ENCODE peak calls at places on chromosome 7, in seven cellular contexts. I is stimulated activated CD8-positive, alpha-beta memory T cell treated with anti-CD3 and anti-CD28 coated beads, Interleukin-7, amount 100 ng/mL, for 48 hours; F is NCI-H526; Z is amygdala; H is Caco-2; E is GM12892; G is CD8-positive, alpha-beta T cell. N is an unnamed sample.

GRCh38 chr7:46747869-46748576 is 827.0 kb upstream of the IGFBP3 start:
- DNase-seq in I (no peak), F (no peak), Z (no peak), H (no peak), E (no peak), G (no peak), N (no peak)

GRCh38 chr7:2383543-2384274 is 19.7 kb upstream of the CHST12 start:
- DNase-seq in I (no peak), F (no peak), Z (no peak), H (no peak), E (no peak), G (no peak), N (no peak)

GRCh38 chr7:102042016-102042656 is 224.7 kb downstream of the CUX1 start:
- DNase-seq in I (no peak), F (no peak), Z (no peak), H (no peak), E (no peak), G (no peak), N (peak; percentile 19)

GRCh38 chr7:44469461-44469860 is 21.0 kb downstream of the NUDCD3 start:
- DNase-seq in I (no peak), F (no peak), Z (no peak), H (no peak), E (no peak), G (no peak), N (no peak)

GRCh38 chr7:101347477-101347876 is 15.2 kb upstream of the COL26A1 start:
- DNase-seq in I (no peak), F (no peak), Z (no peak), H (no peak), E (no peak), G (no peak), N (no peak)

GRCh38 chr7:104971290-104972071 is 42.5 kb upstream of the KMT2E start:
- DNase-seq in I (no peak), F (peak; percentile 95), Z (no peak), H (peak; percentile 49), E (no peak), G (no peak), N (peak; percentile 84)

GRCh38 chr7:19648791-19649190 is 60.0 kb downstream of the POLR1F start:
- DNase-seq in I (no peak), F (no peak), Z (no peak), H (no peak), E (no peak), G (no peak), N (peak; percentile 55)

GRCh38 chr7:121953601-121954000 is 80.6 kb downstream of the PTPRZ1 start:
- DNase-seq in I (no peak), F (no peak), Z (no peak), H (no peak), E (no peak), G (no peak), N (no peak)

GRCh38 chr7:151233111-151233701 is 923 bp downstream of the CHPF2 start:
- DNase-seq in I (peak; percentile 84), F (peak; percentile 33), Z (no peak), H (no peak), E (peak; percentile 74), G (peak; percentile 59), N (peak; percentile 74)

GRCh38 chr7:17773289-17773626 is 167.0 kb downstream of the SNX13 start:
- DNase-seq in I (no peak), F (no peak), Z (no peak), H (no peak), E (no peak), G (no peak), N (peak; percentile 85)

GRCh38 chr7:69757528-69757927 is 159.3 kb downstream of the AUTS2 start:
- DNase-seq in I (no peak), F (no peak), Z (no peak), H (no peak), E (no peak), G (no peak), N (no peak)

GRCh38 chr7:80387634-80388033 is 124.2 kb downstream of the GNAT3 start:
- DNase-seq in I (no peak), F (peak; percentile 17), Z (no peak), H (no peak), E (no peak), G (no peak), N (no peak)

GRCh38 chr7:30276203-30276900 is 8.0 kb upstream of the ZNRF2 start:
- DNase-seq in I (no peak), F (peak; percentile 75), Z (no peak), H (peak; percentile 61), E (no peak), G (peak; percentile 36), N (peak; percentile 46)

GRCh38 chr7:8128457-8129322 is 133.3 kb downstream of the ICA1 start:
- DNase-seq in I (no peak), F (no peak), Z (no peak), H (no peak), E (no peak), G (no peak), N (no peak)

GRCh38 chr7:123460616-123461015 is 73.8 kb downstream of the IQUB start:
- DNase-seq in I (no peak), F (no peak), Z (no peak), H (no peak), E (no peak), G (no peak), N (no peak)

GRCh38 chr7:17524746-17525145 is 226.3 kb downstream of the AHR start:
- DNase-seq in I (no peak), F (no peak), Z (no peak), H (no peak), E (no peak), G (no peak), N (no peak)

GRCh38 chr7:39595102-39595620 is 28.2 kb upstream of the RALA start:
- DNase-seq in I (no peak), F (no peak), Z (no peak), H (no peak), E (no peak), G (no peak), N (peak; percentile 27)

GRCh38 chr7:37732253-37732652 is 48.7 kb downstream of the GPR141 start:
- DNase-seq in I (no peak), F (peak; percentile 80), Z (no peak), H (peak; percentile 42), E (no peak), G (no peak), N (no peak)

GRCh38 chr7:105802611-105803520 is 73.5 kb downstream of the ATXN7L1 start:
- DNase-seq in I (no peak), F (no peak), Z (no peak), H (no peak), E (no peak), G (no peak), N (no peak)

GRCh38 chr7:35758421-35758820 is 42.4 kb upstream of the SEPTIN7 start:
- DNase-seq in I (no peak), F (no peak), Z (no peak), H (peak; percentile 88), E (no peak), G (no peak), N (no peak)

GRCh38 chr7:150874401-150875198 is 22.3 kb downstream of the AOC1 start:
- DNase-seq in I (no peak), F (no peak), Z (no peak), H (no peak), E (no peak), G (no peak), N (no peak)

GRCh38 chr7:33130184-33130583 is 820 bp downstream of the BBS9 start:
- DNase-seq in I (no peak), F (peak; percentile 4), Z (no peak), H (no peak), E (no peak), G (no peak), N (no peak)

GRCh38 chr7:66681491-66682349 is 53.0 kb downstream of the KCTD7 start:
- DNase-seq in I (peak; percentile 96), F (peak; percentile 97), Z (peak; percentile 91), H (peak; percentile 93), E (peak; percentile 96), G (peak; percentile 96), N (peak; percentile 92)